ENCODE peak calls at places on chromosomes 12 and 14, in four cellular contexts. V is K562, D is SK-N-SH, U is GM12878. R is an unnamed sample.

GRCh38 chr14:90649096-90649495 is 167.1 kb downstream of the TTC7B start:
- DNase-seq in V (no peak), D (no peak), U (no peak), R (no peak)

GRCh38 chr14:52175982-52176502 is 91.5 kb upstream of the PTGDR start:
- DNase-seq in V (no peak), D (no peak), U (peak), R (no peak)

GRCh38 chr12:115944851-115945496 is 332.5 kb downstream of the MED13L start:
- DNase-seq in V (no peak), D (no peak), U (no peak), R (no peak)

GRCh38 chr12:103392722-103393121 is 103.0 kb downstream of the C12orf42 start:
- DNase-seq in V (no peak), D (no peak), U (peak), R (no peak)

GRCh38 chr12:53096089-53096741 is 1.3 kb upstream of the IGFBP6 start:
- DNase-seq in V (no peak), D (no peak), U (no peak), R (peak)

GRCh38 chr14:104856869-104857860 is 7.9 kb upstream of the CEP170B start:
- DNase-seq in V (no peak), D (no peak), U (no peak), R (no peak)

GRCh38 chr12:106023034-106023433 is 115.7 kb downstream of the NUAK1 start:
- DNase-seq in V (no peak), D (no peak), U (no peak), R (no peak)

GRCh38 chr14:104579507-104579906 is at the start of gene C14orf180:
- DNase-seq in V (no peak), D (peak), U (no peak), R (no peak)

GRCh38 chr12:114152890-114153289 is 186.8 kb upstream of the RBM19 start:
- DNase-seq in V (no peak), D (no peak), U (no peak), R (no peak)

GRCh38 chr12:10215451-10215850 is 2.8 kb downstream of the GABARAPL1 start:
- DNase-seq in V (no peak), D (no peak), U (no peak), R (no peak)

GRCh38 chr14:34946699-34947098 is 36.1 kb upstream of the SRP54 start:
- DNase-seq in V (no peak), D (no peak), U (no peak), R (no peak)

GRCh38 chr12:10904686-10905085 is 4.7 kb downstream of the TAS2R13 start:
- DNase-seq in V (no peak), D (no peak), U (no peak), R (no peak)

GRCh38 chr12:90653051-90653450 is 301.9 kb downstream of the CCER1 start:
- DNase-seq in V (no peak), D (no peak), U (no peak), R (no peak)

GRCh38 chr12:21129906-21130305 is 1.1 kb upstream of the SLCO1B1 start:
- DNase-seq in V (no peak), D (no peak), U (no peak), R (no peak)

GRCh38 chr12:112190626-112191025 is 65.3 kb downstream of the TRAFD1 start:
- DNase-seq in V (no peak), D (no peak), U (no peak), R (no peak)

DNA sequence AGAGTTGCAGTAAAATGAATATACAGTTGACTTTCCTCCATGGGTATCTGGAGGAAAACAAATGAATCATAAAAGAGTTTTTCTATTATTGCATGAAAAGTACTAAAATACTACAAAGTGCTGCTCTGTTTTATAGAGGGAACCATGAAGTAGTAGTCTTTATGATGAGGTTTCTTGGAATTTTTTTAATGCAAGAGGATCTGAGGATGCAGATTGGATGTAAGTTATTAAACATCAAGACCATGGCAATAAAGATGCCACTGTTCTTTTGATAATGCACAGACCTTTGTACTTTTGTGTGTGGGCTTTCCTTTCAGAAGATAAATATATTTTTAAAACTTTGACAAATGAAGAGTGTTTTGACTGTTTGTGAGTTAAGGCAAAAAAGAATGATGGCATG is 87.5 kb downstream of the DACT1 start:
- DNase-seq in V (no peak), D (no peak), U (no peak), R (no peak)
- TF ChIP-seq CTCF in V (no peak), D (no peak), U (no peak), R (no peak)

GRCh38 chr14:68607081-68607851 is 185.6 kb downstream of the ZFP36L1 start:
- DNase-seq in V (no peak), D (no peak), U (no peak), R (peak)
- TF ChIP-seq USF1 in V (no peak), D (no peak), U (no peak), R (no peak)

GRCh38 chr14:50003213-50004021 is 110.5 kb downstream of the ARF6 start:
- DNase-seq in V (peak), D (peak), U (peak), R (peak)
- TF ChIP-seq CTCF in V (no peak), D (peak), U (peak), R (no peak)

DNA sequence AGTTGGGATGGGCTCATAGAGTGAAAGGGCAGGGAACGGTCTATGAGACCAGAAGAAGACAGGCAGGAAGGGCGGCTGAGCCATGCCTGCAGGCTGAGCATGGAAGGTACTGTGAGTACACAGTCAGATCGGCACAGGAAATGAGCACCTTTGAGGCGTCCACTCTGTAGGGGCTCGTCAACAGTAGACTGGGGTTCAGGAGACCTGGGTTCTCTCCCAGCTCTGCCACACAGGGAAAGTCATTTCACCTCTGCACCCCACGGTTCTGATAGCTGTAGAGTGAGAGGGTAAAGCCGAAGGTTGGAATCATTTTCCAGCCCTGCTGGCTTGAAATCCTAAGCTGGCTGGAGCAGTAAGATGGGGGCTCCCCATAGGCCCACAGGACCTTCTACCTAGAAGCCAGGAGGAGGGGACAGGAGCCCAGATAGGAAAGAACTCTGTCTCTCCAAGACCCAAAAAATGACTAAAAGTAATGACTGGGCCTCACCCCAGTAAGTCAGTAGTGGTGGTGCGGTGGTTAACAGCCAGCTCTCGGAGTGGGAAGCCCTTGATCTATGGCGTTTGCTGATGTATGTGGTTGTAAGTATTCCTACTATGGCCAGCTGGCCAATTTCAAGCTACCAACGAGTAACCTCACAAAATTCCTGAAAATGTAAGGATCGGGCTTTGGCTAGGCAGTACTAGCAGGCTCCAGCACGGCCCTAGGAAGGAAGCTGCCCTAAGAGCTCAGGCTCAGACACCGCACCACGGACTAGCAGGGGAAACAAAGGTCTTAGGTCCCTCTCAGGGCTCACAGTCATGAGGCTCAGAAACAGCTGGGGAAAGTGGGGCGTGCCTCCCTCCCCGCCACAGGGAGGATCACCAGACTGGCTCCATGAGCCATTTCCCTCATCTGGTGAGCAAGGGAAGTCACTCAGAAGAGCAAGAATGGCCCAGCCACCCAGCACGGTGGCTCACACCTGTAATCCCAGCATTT is 10.3 kb upstream of the CD27 start:
- DNase-seq in V (no peak), D (no peak), U (no peak), R (no peak)
- TF ChIP-seq USF1 in V (no peak), D (no peak), U (no peak), R (no peak)

DNA sequence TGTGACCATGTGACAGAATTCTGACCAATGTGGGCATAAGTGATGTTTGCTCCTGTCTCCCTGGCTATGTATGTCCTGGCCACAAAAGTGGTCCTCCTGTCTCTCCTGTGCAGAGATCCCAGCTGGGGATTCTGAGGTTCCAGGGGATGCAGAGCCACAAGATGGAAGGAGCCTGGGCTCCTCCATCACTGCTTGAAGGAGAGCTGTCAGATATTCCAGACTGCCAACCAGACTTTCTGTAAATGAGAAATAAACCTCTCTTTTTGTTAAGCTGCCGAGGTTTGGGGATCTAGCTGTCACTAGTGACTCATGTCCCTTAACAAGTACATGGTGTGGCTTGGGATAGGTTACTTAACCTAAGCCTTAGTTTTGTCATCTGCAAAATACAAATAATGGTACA is 21.9 kb downstream of the BDKRB1 start:
- DNase-seq in V (no peak), D (no peak), U (no peak), R (no peak)
- TF ChIP-seq CTCF in V (no peak), D (no peak), U (no peak), R (no peak)

DNA sequence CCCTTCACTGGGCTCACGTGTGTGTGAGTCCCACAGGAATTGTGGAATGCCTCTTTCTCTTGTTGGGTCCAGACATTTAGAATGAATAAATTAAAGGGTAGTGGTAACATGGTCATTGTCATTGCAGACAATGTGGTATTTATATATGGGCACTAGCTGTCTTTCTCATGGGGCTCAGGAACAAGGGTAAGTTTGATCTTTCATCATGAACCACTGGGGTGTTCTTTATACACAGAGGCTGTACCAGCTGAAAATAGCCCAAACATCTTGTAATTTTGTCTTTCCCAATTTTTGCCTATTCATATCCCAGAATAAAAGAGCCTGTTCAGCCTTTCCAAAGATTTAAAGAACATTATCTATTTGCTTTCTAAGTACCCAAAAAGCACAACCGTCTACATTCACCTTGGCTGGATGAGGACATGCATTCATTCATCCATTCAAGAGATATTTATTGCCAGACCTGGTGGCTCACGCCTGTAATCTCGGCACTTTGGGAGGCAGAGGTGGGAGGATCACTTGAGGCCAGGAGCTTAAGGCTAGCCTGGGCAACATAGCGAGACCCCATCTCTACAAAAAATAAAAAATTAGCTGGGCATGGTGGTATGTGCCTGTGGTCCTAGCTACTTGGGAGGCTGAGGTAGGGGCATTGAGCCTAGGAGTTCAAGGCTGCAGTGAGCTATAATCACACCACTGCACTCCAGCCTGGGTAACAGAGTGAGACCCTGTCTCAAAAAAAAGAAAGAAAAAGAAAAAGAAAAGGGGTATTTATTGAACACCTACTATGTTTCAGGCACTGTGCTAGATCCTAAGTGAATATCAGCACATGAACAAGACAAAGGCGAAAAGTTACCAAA is 4.4 kb upstream of the FOS start:
- DNase-seq in V (no peak), D (no peak), U (no peak), R (no peak)
- TF ChIP-seq USF1 in V (no peak), D (no peak), U (no peak), R (no peak)

GRCh38 chr14:25042362-25043299 is 7.3 kb downstream of the STXBP6 start:
- DNase-seq in V (no peak), D (no peak), U (no peak), R (peak)
- TF ChIP-seq CTCF in V (peak), D (peak), U (no peak), R (no peak)

R was measured in WTC11.